ENCODE peak calls at places on chromosome X, in nine cellular contexts. One of them, this sample, is unnamed.

GRCh38 chrX:72057844-72058243 is 73.9 kb downstream of the RTL5 start:
- DNase-seq in K562: no peak
- DNase-seq in body of pancreas: no peak
- DNase-seq in tibial nerve: no peak
- DNase-seq in lower leg skin: no peak
- DNase-seq in A549: no peak
- DNase-seq in Peyer's patch: no peak
- DNase-seq in gastrocnemius medialis: no peak
- DNase-seq in esophagus squamous epithelium: no peak
- DNase-seq in this sample: no peak

GRCh38 chrX:34528081-34528480 is 129.0 kb downstream of the TMEM47 start:
- DNase-seq in K562: no peak
- DNase-seq in body of pancreas: no peak
- DNase-seq in tibial nerve: no peak
- DNase-seq in lower leg skin: no peak
- DNase-seq in A549: no peak
- DNase-seq in Peyer's patch: no peak
- DNase-seq in gastrocnemius medialis: no peak
- DNase-seq in esophagus squamous epithelium: no peak
- DNase-seq in this sample: no peak

GRCh38 chrX:68355629-68355920 is 77.7 kb downstream of the OPHN1 start:
- DNase-seq in K562: no peak
- DNase-seq in body of pancreas: peak
- DNase-seq in tibial nerve: no peak
- DNase-seq in lower leg skin: no peak
- DNase-seq in A549: no peak
- DNase-seq in Peyer's patch: no peak
- DNase-seq in gastrocnemius medialis: no peak
- DNase-seq in esophagus squamous epithelium: no peak
- DNase-seq in this sample: no peak

GRCh38 chrX:136453114-136453513 is 34.6 kb upstream of the BRS3 start:
- DNase-seq in K562: no peak
- DNase-seq in body of pancreas: no peak
- DNase-seq in tibial nerve: no peak
- DNase-seq in lower leg skin: no peak
- DNase-seq in A549: no peak
- DNase-seq in Peyer's patch: no peak
- DNase-seq in gastrocnemius medialis: no peak
- DNase-seq in esophagus squamous epithelium: no peak
- DNase-seq in this sample: no peak

GRCh38 chrX:47581731-47582647 is at the start of gene TIMP1:
- DNase-seq in K562: peak
- DNase-seq in body of pancreas: peak
- DNase-seq in tibial nerve: peak
- DNase-seq in lower leg skin: peak
- DNase-seq in A549: peak
- DNase-seq in Peyer's patch: peak
- DNase-seq in gastrocnemius medialis: peak
- DNase-seq in esophagus squamous epithelium: peak
- DNase-seq in this sample: peak

GRCh38 chrX:133574716-133575115 is 159.4 kb upstream of the GPC4 start:
- DNase-seq in K562: no peak
- DNase-seq in body of pancreas: no peak
- DNase-seq in tibial nerve: no peak
- DNase-seq in lower leg skin: no peak
- DNase-seq in A549: no peak
- DNase-seq in Peyer's patch: no peak
- DNase-seq in gastrocnemius medialis: no peak
- DNase-seq in esophagus squamous epithelium: no peak
- DNase-seq in this sample: no peak

GRCh38 chrX:20116087-20116574 is 576 bp downstream of the MAP7D2 start:
- DNase-seq in K562: no peak
- DNase-seq in body of pancreas: no peak
- DNase-seq in tibial nerve: no peak
- DNase-seq in lower leg skin: no peak
- DNase-seq in A549: no peak
- DNase-seq in Peyer's patch: no peak
- DNase-seq in gastrocnemius medialis: no peak
- DNase-seq in esophagus squamous epithelium: no peak
- DNase-seq in this sample: no peak

GRCh38 chrX:120308558-120308957 is 2.7 kb downstream of the TMEM255A start:
- DNase-seq in K562: no peak
- DNase-seq in body of pancreas: no peak
- DNase-seq in tibial nerve: no peak
- DNase-seq in lower leg skin: no peak
- DNase-seq in A549: no peak
- DNase-seq in Peyer's patch: no peak
- DNase-seq in gastrocnemius medialis: no peak
- DNase-seq in esophagus squamous epithelium: no peak
- DNase-seq in this sample: no peak

GRCh38 chrX:10164879-10165278 is 8.1 kb downstream of the CLCN4 start:
- DNase-seq in K562: no peak
- DNase-seq in body of pancreas: no peak
- DNase-seq in tibial nerve: no peak
- DNase-seq in lower leg skin: no peak
- DNase-seq in A549: no peak
- DNase-seq in Peyer's patch: no peak
- DNase-seq in gastrocnemius medialis: no peak
- DNase-seq in esophagus squamous epithelium: no peak
- DNase-seq in this sample: no peak

GRCh38 chrX:133297284-133297683 is 79.1 kb upstream of the TFDP3 start:
- DNase-seq in K562: no peak
- DNase-seq in body of pancreas: no peak
- DNase-seq in tibial nerve: no peak
- DNase-seq in lower leg skin: no peak
- DNase-seq in A549: no peak
- DNase-seq in Peyer's patch: no peak
- DNase-seq in gastrocnemius medialis: no peak
- DNase-seq in esophagus squamous epithelium: no peak
- DNase-seq in this sample: no peak

GRCh38 chrX:47540754-47541538 is 20.1 kb upstream of the ARAF start:
- DNase-seq in K562: peak
- DNase-seq in body of pancreas: peak
- DNase-seq in tibial nerve: peak
- DNase-seq in lower leg skin: peak
- DNase-seq in A549: peak
- DNase-seq in Peyer's patch: no peak
- DNase-seq in gastrocnemius medialis: peak
- DNase-seq in esophagus squamous epithelium: no peak
- DNase-seq in this sample: no peak

GRCh38 chrX:138484451-138484850 is 227.1 kb downstream of the FGF13 start:
- DNase-seq in K562: no peak
- DNase-seq in body of pancreas: no peak
- DNase-seq in tibial nerve: no peak
- DNase-seq in lower leg skin: no peak
- DNase-seq in A549: no peak
- DNase-seq in Peyer's patch: no peak
- DNase-seq in gastrocnemius medialis: no peak
- DNase-seq in esophagus squamous epithelium: no peak
- DNase-seq in this sample: no peak

GRCh38 chrX:110420771-110421498 is 62.3 kb downstream of the RTL9 start:
- DNase-seq in K562: peak
- DNase-seq in body of pancreas: no peak
- DNase-seq in tibial nerve: no peak
- DNase-seq in lower leg skin: no peak
- DNase-seq in A549: peak
- DNase-seq in Peyer's patch: no peak
- DNase-seq in gastrocnemius medialis: no peak
- DNase-seq in esophagus squamous epithelium: no peak
- DNase-seq in this sample: no peak

GRCh38 chrX:118552501-118552900 is 56.9 kb downstream of the DOCK11 start:
- DNase-seq in K562: no peak
- DNase-seq in body of pancreas: no peak
- DNase-seq in tibial nerve: no peak
- DNase-seq in lower leg skin: peak
- DNase-seq in A549: peak
- DNase-seq in Peyer's patch: no peak
- DNase-seq in gastrocnemius medialis: peak
- DNase-seq in esophagus squamous epithelium: no peak
- DNase-seq in this sample: no peak

GRCh38 chrX:56986138-56986537 is 9.2 kb downstream of the SPIN3 start:
- DNase-seq in K562: no peak
- DNase-seq in body of pancreas: no peak
- DNase-seq in tibial nerve: no peak
- DNase-seq in lower leg skin: no peak
- DNase-seq in A549: no peak
- DNase-seq in Peyer's patch: no peak
- DNase-seq in gastrocnemius medialis: no peak
- DNase-seq in esophagus squamous epithelium: no peak
- DNase-seq in this sample: no peak

DNA sequence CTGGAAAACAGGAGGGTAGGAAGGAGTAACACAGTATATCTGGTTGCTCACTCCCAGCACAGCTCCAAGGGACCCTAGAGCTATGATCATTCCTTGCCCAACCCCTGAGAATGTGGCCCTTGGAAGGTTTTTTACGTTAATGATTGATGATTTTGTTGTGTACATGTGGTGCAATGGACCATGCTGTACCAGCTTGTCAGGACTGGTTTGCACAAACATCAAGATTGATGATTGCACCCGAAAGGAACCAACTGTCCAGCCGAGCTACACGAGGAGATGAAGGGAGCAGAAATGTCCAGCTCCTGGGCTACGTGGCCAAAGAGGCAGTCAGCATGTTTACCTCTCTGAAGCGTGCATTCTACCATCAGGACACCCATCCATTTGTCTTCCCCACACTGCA is 83.2 kb upstream of the USP9X start:
- DNase-seq in K562: no peak
- DNase-seq in body of pancreas: no peak
- DNase-seq in tibial nerve: no peak
- DNase-seq in lower leg skin: no peak
- DNase-seq in A549: no peak
- DNase-seq in Peyer's patch: no peak
- DNase-seq in gastrocnemius medialis: no peak
- DNase-seq in esophagus squamous epithelium: no peak
- DNase-seq in this sample: no peak
- H3K4me3 ChIP-seq in K562: no peak
- H3K4me3 ChIP-seq in body of pancreas: no peak
- H3K4me3 ChIP-seq in tibial nerve: no peak
- H3K4me3 ChIP-seq in lower leg skin: no peak
- H3K4me3 ChIP-seq in A549: peak
- H3K4me3 ChIP-seq in Peyer's patch: no peak
- H3K4me3 ChIP-seq in gastrocnemius medialis: no peak
- H3K4me3 ChIP-seq in esophagus squamous epithelium: no peak
- H3K4me3 ChIP-seq in this sample: no peak

DNA sequence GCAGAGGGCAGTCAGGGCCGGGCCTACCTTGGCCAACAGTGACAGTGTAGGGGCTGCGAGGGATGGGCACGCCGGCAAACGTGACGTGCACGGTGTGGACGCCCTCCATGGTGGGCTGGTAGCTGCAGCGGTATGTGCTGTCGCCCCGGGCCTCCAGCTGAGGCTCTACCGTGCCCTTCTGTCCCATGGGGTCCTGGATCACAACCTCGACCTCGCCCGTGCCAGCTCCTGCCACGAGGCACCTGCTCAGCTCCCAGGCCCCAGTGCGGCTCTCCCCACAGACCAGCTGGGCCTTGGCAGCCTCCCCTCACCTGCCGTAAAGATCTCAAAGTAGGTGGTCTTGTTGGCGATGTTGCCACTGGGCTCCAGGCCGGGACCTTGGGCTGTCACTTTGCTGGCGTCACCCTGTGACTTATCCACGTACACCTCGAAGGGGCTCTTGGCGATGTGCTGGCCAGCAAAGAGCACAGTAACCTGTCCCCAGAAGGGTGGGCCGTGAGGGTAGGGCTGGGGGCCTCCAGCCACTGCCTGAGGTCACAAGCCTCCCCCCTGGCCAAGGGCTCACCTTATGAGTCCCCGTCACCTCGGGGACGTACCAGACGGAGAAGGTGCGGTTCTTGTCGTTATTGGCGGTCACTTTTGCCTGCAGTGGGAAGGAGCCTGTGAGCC is 8.3 kb downstream of the FLNA start:
- DNase-seq in K562: no peak
- DNase-seq in body of pancreas: no peak
- DNase-seq in tibial nerve: no peak
- DNase-seq in lower leg skin: no peak
- DNase-seq in A549: no peak
- DNase-seq in Peyer's patch: no peak
- DNase-seq in gastrocnemius medialis: no peak
- DNase-seq in esophagus squamous epithelium: no peak
- DNase-seq in this sample: no peak
- TF ChIP-seq POLR2A in K562: peak
- TF ChIP-seq POLR2A in body of pancreas: no peak
- TF ChIP-seq POLR2A in tibial nerve: no peak
- TF ChIP-seq POLR2A in lower leg skin: no peak
- TF ChIP-seq POLR2A in A549: no peak
- TF ChIP-seq POLR2A in Peyer's patch: no peak
- TF ChIP-seq POLR2A in gastrocnemius medialis: no peak
- TF ChIP-seq POLR2A in esophagus squamous epithelium: no peak
- TF ChIP-seq POLR2A in this sample: no peak

GRCh38 chrX:24054182-24055042 is at the start of gene EIF2S3:
- DNase-seq in K562: peak
- DNase-seq in body of pancreas: peak
- DNase-seq in tibial nerve: peak
- DNase-seq in lower leg skin: peak
- DNase-seq in A549: peak
- DNase-seq in Peyer's patch: peak
- DNase-seq in gastrocnemius medialis: peak
- DNase-seq in esophagus squamous epithelium: peak
- DNase-seq in this sample: peak
- H3K4me3 ChIP-seq in K562: no peak
- H3K4me3 ChIP-seq in body of pancreas: peak
- H3K4me3 ChIP-seq in tibial nerve: no peak
- H3K4me3 ChIP-seq in lower leg skin: peak
- H3K4me3 ChIP-seq in A549: no peak
- H3K4me3 ChIP-seq in Peyer's patch: no peak
- H3K4me3 ChIP-seq in gastrocnemius medialis: peak
- H3K4me3 ChIP-seq in esophagus squamous epithelium: no peak
- H3K4me3 ChIP-seq in this sample: peak

GRCh38 chrX:48956728-48957414 is 536 bp downstream of the OTUD5 start:
- DNase-seq in K562: no peak
- DNase-seq in body of pancreas: peak
- DNase-seq in tibial nerve: no peak
- DNase-seq in lower leg skin: no peak
- DNase-seq in A549: no peak
- DNase-seq in Peyer's patch: no peak
- DNase-seq in gastrocnemius medialis: no peak
- DNase-seq in esophagus squamous epithelium: no peak
- DNase-seq in this sample: peak

GRCh38 chrX:48960291-48960690 is 2.9 kb upstream of the OTUD5 start:
- DNase-seq in K562: no peak
- DNase-seq in body of pancreas: no peak
- DNase-seq in tibial nerve: no peak
- DNase-seq in lower leg skin: no peak
- DNase-seq in A549: no peak
- DNase-seq in Peyer's patch: peak
- DNase-seq in gastrocnemius medialis: no peak
- DNase-seq in esophagus squamous epithelium: no peak
- DNase-seq in this sample: no peak

GRCh38 chrX:48957477-48957826 is at the start of gene OTUD5:
- DNase-seq in K562: peak
- DNase-seq in body of pancreas: no peak
- DNase-seq in tibial nerve: peak
- DNase-seq in lower leg skin: no peak
- DNase-seq in A549: peak
- DNase-seq in Peyer's patch: peak
- DNase-seq in gastrocnemius medialis: peak
- DNase-seq in esophagus squamous epithelium: no peak
- DNase-seq in this sample: peak

GRCh38 chrX:48958635-48959094 is 1.3 kb upstream of the OTUD5 start:
- DNase-seq in K562: no peak
- DNase-seq in body of pancreas: peak
- DNase-seq in tibial nerve: no peak
- DNase-seq in lower leg skin: peak
- DNase-seq in A549: peak
- DNase-seq in Peyer's patch: no peak
- DNase-seq in gastrocnemius medialis: no peak
- DNase-seq in esophagus squamous epithelium: no peak
- DNase-seq in this sample: peak

GRCh38 chrX:48957827-48958634 is 624 bp upstream of the OTUD5 start:
- DNase-seq in K562: peak
- DNase-seq in body of pancreas: peak
- DNase-seq in tibial nerve: peak
- DNase-seq in lower leg skin: peak
- DNase-seq in A549: peak
- DNase-seq in Peyer's patch: peak
- DNase-seq in gastrocnemius medialis: peak
- DNase-seq in esophagus squamous epithelium: peak
- DNase-seq in this sample: peak
- TF ChIP-seq POLR2A in K562: peak
- TF ChIP-seq POLR2A in body of pancreas: peak
- TF ChIP-seq POLR2A in tibial nerve: peak
- TF ChIP-seq POLR2A in lower leg skin: no peak
- TF ChIP-seq POLR2A in A549: peak
- TF ChIP-seq POLR2A in Peyer's patch: peak
- TF ChIP-seq POLR2A in gastrocnemius medialis: peak
- TF ChIP-seq POLR2A in esophagus squamous epithelium: no peak
- TF ChIP-seq POLR2A in this sample: peak

This sample was measured in spleen.